ENCODE peak calls at places on chromosome 1, in four cellular contexts. Y is AG09319, C is ELR, L is H1. M is an unnamed sample.

GRCh38 chr1:107637101-107637500 is 327.9 kb downstream of the VAV3 start:
- DNase-seq in Y (no peak), L (no peak), C (no peak), M (no peak)

GRCh38 chr1:10621906-10622305 is 147.2 kb downstream of the PEX14 start:
- DNase-seq in L (no peak), Y (no peak), C (no peak), M (no peak)

GRCh38 chr1:10800778-10801177 is 4.3 kb upstream of the CASZ1 start:
- DNase-seq in L (no peak), Y (no peak), C (no peak), M (no peak)

GRCh38 chr1:59733443-59734141 is 81.2 kb upstream of the HOOK1 start:
- DNase-seq in Y (no peak), C (no peak), L (no peak), M (no peak)

GRCh38 chr1:26786437-26787380 is 1.0 kb upstream of the PIGV start:
- DNase-seq in Y (peak), C (peak), L (peak), M (peak)

GRCh38 chr1:225670806-225671733 is 18.1 kb upstream of the ENAH start:
- DNase-seq in C (peak), L (no peak), Y (no peak), M (peak)

GRCh38 chr1:211035821-211036380 is 98.0 kb downstream of the KCNH1 start:
- DNase-seq in Y (no peak), C (no peak), L (no peak), M (peak)

GRCh38 chr1:2587071-2587859 is 688 bp downstream of the PRXL2B start:
- DNase-seq in C (peak), L (peak), Y (no peak), M (no peak)

GRCh38 chr1:45512641-45513054 is 9.0 kb downstream of the PRDX1 start:
- DNase-seq in C (peak), Y (no peak), L (peak), M (peak)

GRCh38 chr1:110243146-110243545 is 33.0 kb downstream of the KCNC4 start:
- DNase-seq in Y (no peak), C (no peak), L (no peak), M (no peak)

M was measured in A172.